ENCODE peak calls at places on chromosomes 6 and 20, in five cellular contexts. One of them, this sample, is unnamed.

GRCh38 chr6:108152446-108152845 is 13.4 kb upstream of the NR2E1 start:
- DNase-seq in SJCRH30: no peak
- DNase-seq in stimulated activated naive B cell treated with anti-CD40 and anti-IgM and Interleukin-4, amounts not matched to agents 10 μg/mL and 1 μg/mL and 100 μg/mL, for 72 hours: no peak
- DNase-seq in activated CD4-positive, alpha-beta T cell treated with anti-CD3 and anti-CD28 coated beads, Interleukin-2, amount 50 U/mL, for 24 hours: no peak
- DNase-seq in left ventricle myocardium inferior: no peak
- DNase-seq in this sample: no peak

GRCh38 chr6:127464881-127465459 is 5.8 kb upstream of the KIAA0408 start:
- DNase-seq in activated CD4-positive, alpha-beta T cell treated with anti-CD3 and anti-CD28 coated beads, Interleukin-2, amount 50 U/mL, for 24 hours: peak
- DNase-seq in stimulated activated naive B cell treated with anti-CD40 and anti-IgM and Interleukin-4, amounts not matched to agents 10 μg/mL and 1 μg/mL and 100 μg/mL, for 72 hours: peak
- DNase-seq in SJCRH30: peak
- DNase-seq in left ventricle myocardium inferior: peak
- DNase-seq in this sample: peak

GRCh38 chr6:89508755-89509563 is 76.0 kb downstream of the ANKRD6 start:
- DNase-seq in stimulated activated naive B cell treated with anti-CD40 and anti-IgM and Interleukin-4, amounts not matched to agents 10 μg/mL and 1 μg/mL and 100 μg/mL, for 72 hours: no peak
- DNase-seq in activated CD4-positive, alpha-beta T cell treated with anti-CD3 and anti-CD28 coated beads, Interleukin-2, amount 50 U/mL, for 24 hours: no peak
- DNase-seq in left ventricle myocardium inferior: no peak
- DNase-seq in SJCRH30: no peak
- DNase-seq in this sample: no peak

GRCh38 chr6:64330694-64331309 is 695.2 kb downstream of the PHF3 start:
- DNase-seq in left ventricle myocardium inferior: peak
- DNase-seq in stimulated activated naive B cell treated with anti-CD40 and anti-IgM and Interleukin-4, amounts not matched to agents 10 μg/mL and 1 μg/mL and 100 μg/mL, for 72 hours: peak
- DNase-seq in SJCRH30: peak
- DNase-seq in activated CD4-positive, alpha-beta T cell treated with anti-CD3 and anti-CD28 coated beads, Interleukin-2, amount 50 U/mL, for 24 hours: no peak
- DNase-seq in this sample: peak

GRCh38 chr6:52544325-52545022 is 32.4 kb downstream of the TRAM2 start:
- DNase-seq in stimulated activated naive B cell treated with anti-CD40 and anti-IgM and Interleukin-4, amounts not matched to agents 10 μg/mL and 1 μg/mL and 100 μg/mL, for 72 hours: no peak
- DNase-seq in activated CD4-positive, alpha-beta T cell treated with anti-CD3 and anti-CD28 coated beads, Interleukin-2, amount 50 U/mL, for 24 hours: no peak
- DNase-seq in SJCRH30: no peak
- DNase-seq in left ventricle myocardium inferior: no peak
- DNase-seq in this sample: no peak

GRCh38 chr20:37852666-37853065 is 50.3 kb upstream of the VSTM2L start:
- DNase-seq in stimulated activated naive B cell treated with anti-CD40 and anti-IgM and Interleukin-4, amounts not matched to agents 10 μg/mL and 1 μg/mL and 100 μg/mL, for 72 hours: no peak
- DNase-seq in left ventricle myocardium inferior: no peak
- DNase-seq in activated CD4-positive, alpha-beta T cell treated with anti-CD3 and anti-CD28 coated beads, Interleukin-2, amount 50 U/mL, for 24 hours: no peak
- DNase-seq in SJCRH30: no peak
- DNase-seq in this sample: no peak

GRCh38 chr6:15593798-15594197 is 69.0 kb downstream of the DTNBP1 start:
- DNase-seq in left ventricle myocardium inferior: no peak
- DNase-seq in activated CD4-positive, alpha-beta T cell treated with anti-CD3 and anti-CD28 coated beads, Interleukin-2, amount 50 U/mL, for 24 hours: no peak
- DNase-seq in stimulated activated naive B cell treated with anti-CD40 and anti-IgM and Interleukin-4, amounts not matched to agents 10 μg/mL and 1 μg/mL and 100 μg/mL, for 72 hours: no peak
- DNase-seq in SJCRH30: peak
- DNase-seq in this sample: peak

GRCh38 chr6:36963451-36964290 is 9.1 kb downstream of the PI16 start:
- DNase-seq in SJCRH30: peak
- DNase-seq in activated CD4-positive, alpha-beta T cell treated with anti-CD3 and anti-CD28 coated beads, Interleukin-2, amount 50 U/mL, for 24 hours: no peak
- DNase-seq in left ventricle myocardium inferior: no peak
- DNase-seq in stimulated activated naive B cell treated with anti-CD40 and anti-IgM and Interleukin-4, amounts not matched to agents 10 μg/mL and 1 μg/mL and 100 μg/mL, for 72 hours: no peak
- DNase-seq in this sample: peak

GRCh38 chr20:17519606-17520285 is 11.4 kb downstream of the BFSP1 start:
- DNase-seq in activated CD4-positive, alpha-beta T cell treated with anti-CD3 and anti-CD28 coated beads, Interleukin-2, amount 50 U/mL, for 24 hours: no peak
- DNase-seq in left ventricle myocardium inferior: no peak
- DNase-seq in stimulated activated naive B cell treated with anti-CD40 and anti-IgM and Interleukin-4, amounts not matched to agents 10 μg/mL and 1 μg/mL and 100 μg/mL, for 72 hours: no peak
- DNase-seq in SJCRH30: no peak
- DNase-seq in this sample: no peak

GRCh38 chr6:21918081-21918480 is 324.5 kb downstream of the SOX4 start:
- DNase-seq in stimulated activated naive B cell treated with anti-CD40 and anti-IgM and Interleukin-4, amounts not matched to agents 10 μg/mL and 1 μg/mL and 100 μg/mL, for 72 hours: no peak
- DNase-seq in SJCRH30: no peak
- DNase-seq in left ventricle myocardium inferior: no peak
- DNase-seq in activated CD4-positive, alpha-beta T cell treated with anti-CD3 and anti-CD28 coated beads, Interleukin-2, amount 50 U/mL, for 24 hours: no peak
- DNase-seq in this sample: no peak

GRCh38 chr20:64177420-64177783 is 13.2 kb downstream of the MYT1 start:
- DNase-seq in SJCRH30: no peak
- DNase-seq in activated CD4-positive, alpha-beta T cell treated with anti-CD3 and anti-CD28 coated beads, Interleukin-2, amount 50 U/mL, for 24 hours: no peak
- DNase-seq in stimulated activated naive B cell treated with anti-CD40 and anti-IgM and Interleukin-4, amounts not matched to agents 10 μg/mL and 1 μg/mL and 100 μg/mL, for 72 hours: no peak
- DNase-seq in left ventricle myocardium inferior: no peak
- DNase-seq in this sample: no peak

GRCh38 chr20:38173237-38174156 is 8.4 kb upstream of the TGM2 start:
- DNase-seq in left ventricle myocardium inferior: peak
- DNase-seq in SJCRH30: peak
- DNase-seq in stimulated activated naive B cell treated with anti-CD40 and anti-IgM and Interleukin-4, amounts not matched to agents 10 μg/mL and 1 μg/mL and 100 μg/mL, for 72 hours: no peak
- DNase-seq in activated CD4-positive, alpha-beta T cell treated with anti-CD3 and anti-CD28 coated beads, Interleukin-2, amount 50 U/mL, for 24 hours: no peak
- DNase-seq in this sample: no peak

This sample was measured in NCI-H446.